ENCODE peak calls at places on chromosomes 12 and 14, in eight cellular contexts. One of them, this sample, is unnamed.

GRCh38 chr14:92926180-92926845 is 3.4 kb downstream of the CHGA start:
- DNase-seq in M059J: no peak
- DNase-seq in GM12891: no peak
- DNase-seq in fibroblast of the aortic adventitia: no peak
- DNase-seq in C1 segment of cervical spinal cord: no peak
- DNase-seq in central memory CD4-positive, alpha-beta T cell: no peak
- DNase-seq in brain microvascular endothelial cell: no peak
- DNase-seq in activated T-cell treated with anti-CD3 and anti-CD28 coated beads for 24 hours: no peak
- DNase-seq in this sample: no peak

GRCh38 chr14:95981939-95982338 is 57.2 kb upstream of the C14orf132 start:
- DNase-seq in M059J: no peak
- DNase-seq in GM12891: no peak
- DNase-seq in fibroblast of the aortic adventitia: no peak
- DNase-seq in C1 segment of cervical spinal cord: no peak
- DNase-seq in central memory CD4-positive, alpha-beta T cell: no peak
- DNase-seq in brain microvascular endothelial cell: no peak
- DNase-seq in activated T-cell treated with anti-CD3 and anti-CD28 coated beads for 24 hours: no peak
- DNase-seq in this sample: no peak

GRCh38 chr14:65599375-65599774 is 186.8 kb downstream of the FUT8 start:
- DNase-seq in M059J: peak; percentile 9
- DNase-seq in GM12891: no peak
- DNase-seq in fibroblast of the aortic adventitia: peak; percentile 37
- DNase-seq in C1 segment of cervical spinal cord: no peak
- DNase-seq in central memory CD4-positive, alpha-beta T cell: no peak
- DNase-seq in brain microvascular endothelial cell: peak; percentile 9
- DNase-seq in activated T-cell treated with anti-CD3 and anti-CD28 coated beads for 24 hours: no peak
- DNase-seq in this sample: no peak

GRCh38 chr12:129298921-129299320 is 445.6 kb downstream of the GLT1D1 start:
- DNase-seq in M059J: no peak
- DNase-seq in GM12891: no peak
- DNase-seq in fibroblast of the aortic adventitia: no peak
- DNase-seq in C1 segment of cervical spinal cord: no peak
- DNase-seq in central memory CD4-positive, alpha-beta T cell: no peak
- DNase-seq in brain microvascular endothelial cell: peak; percentile 9
- DNase-seq in activated T-cell treated with anti-CD3 and anti-CD28 coated beads for 24 hours: no peak
- DNase-seq in this sample: no peak

GRCh38 chr12:66290716-66291200 is 11.5 kb upstream of the HELB start:
- DNase-seq in M059J: no peak
- DNase-seq in GM12891: no peak
- DNase-seq in fibroblast of the aortic adventitia: no peak
- DNase-seq in C1 segment of cervical spinal cord: no peak
- DNase-seq in central memory CD4-positive, alpha-beta T cell: peak; percentile 61
- DNase-seq in brain microvascular endothelial cell: no peak
- DNase-seq in activated T-cell treated with anti-CD3 and anti-CD28 coated beads for 24 hours: no peak
- DNase-seq in this sample: no peak

GRCh38 chr12:24226745-24227350 is 277.4 kb upstream of the SOX5 start:
- DNase-seq in M059J: peak; percentile 92
- DNase-seq in GM12891: no peak
- DNase-seq in fibroblast of the aortic adventitia: peak; percentile 73
- DNase-seq in C1 segment of cervical spinal cord: no peak
- DNase-seq in central memory CD4-positive, alpha-beta T cell: no peak
- DNase-seq in brain microvascular endothelial cell: peak; percentile 97
- DNase-seq in activated T-cell treated with anti-CD3 and anti-CD28 coated beads for 24 hours: no peak
- DNase-seq in this sample: no peak

GRCh38 chr12:53046655-53047220 is 3.1 kb upstream of the TNS2 start:
- DNase-seq in M059J: peak; percentile 92
- DNase-seq in GM12891: no peak
- DNase-seq in fibroblast of the aortic adventitia: peak; percentile 88
- DNase-seq in C1 segment of cervical spinal cord: peak; percentile 86
- DNase-seq in central memory CD4-positive, alpha-beta T cell: peak; percentile 44
- DNase-seq in brain microvascular endothelial cell: peak; percentile 68
- DNase-seq in activated T-cell treated with anti-CD3 and anti-CD28 coated beads for 24 hours: peak; percentile 18
- DNase-seq in this sample: peak; percentile 91

GRCh38 chr14:103846569-103847438 is 571 bp downstream of the PPP1R13B start:
- DNase-seq in M059J: peak; percentile 31
- DNase-seq in GM12891: peak; percentile 53
- DNase-seq in fibroblast of the aortic adventitia: peak; percentile 19
- DNase-seq in C1 segment of cervical spinal cord: no peak
- DNase-seq in central memory CD4-positive, alpha-beta T cell: no peak
- DNase-seq in brain microvascular endothelial cell: no peak
- DNase-seq in activated T-cell treated with anti-CD3 and anti-CD28 coated beads for 24 hours: no peak
- DNase-seq in this sample: no peak

GRCh38 chr14:70821916-70822705 is 12.8 kb upstream of the MAP3K9 start:
- DNase-seq in M059J: peak; percentile 35
- DNase-seq in GM12891: peak; percentile 56
- DNase-seq in fibroblast of the aortic adventitia: peak; percentile 30
- DNase-seq in C1 segment of cervical spinal cord: peak; percentile 15
- DNase-seq in central memory CD4-positive, alpha-beta T cell: peak; percentile 29
- DNase-seq in brain microvascular endothelial cell: peak; percentile 18
- DNase-seq in activated T-cell treated with anti-CD3 and anti-CD28 coated beads for 24 hours: peak; percentile 49
- DNase-seq in this sample: no peak

GRCh38 chr12:22408605-22409004 is 74.1 kb upstream of the ST8SIA1 start:
- DNase-seq in M059J: no peak
- DNase-seq in GM12891: no peak
- DNase-seq in fibroblast of the aortic adventitia: no peak
- DNase-seq in C1 segment of cervical spinal cord: peak; percentile 35
- DNase-seq in central memory CD4-positive, alpha-beta T cell: no peak
- DNase-seq in brain microvascular endothelial cell: no peak
- DNase-seq in activated T-cell treated with anti-CD3 and anti-CD28 coated beads for 24 hours: no peak
- DNase-seq in this sample: peak; percentile 61

GRCh38 chr14:74720526-74720925 is 7.6 kb downstream of the FCF1 start:
- DNase-seq in M059J: peak; percentile 21
- DNase-seq in GM12891: no peak
- DNase-seq in fibroblast of the aortic adventitia: peak; percentile 33
- DNase-seq in C1 segment of cervical spinal cord: no peak
- DNase-seq in central memory CD4-positive, alpha-beta T cell: no peak
- DNase-seq in brain microvascular endothelial cell: peak; percentile 76
- DNase-seq in activated T-cell treated with anti-CD3 and anti-CD28 coated beads for 24 hours: no peak
- DNase-seq in this sample: no peak

GRCh38 chr14:101492716-101493115 is 68.6 kb upstream of the DIO3 start:
- DNase-seq in M059J: no peak
- DNase-seq in GM12891: no peak
- DNase-seq in fibroblast of the aortic adventitia: no peak
- DNase-seq in C1 segment of cervical spinal cord: no peak
- DNase-seq in central memory CD4-positive, alpha-beta T cell: no peak
- DNase-seq in brain microvascular endothelial cell: no peak
- DNase-seq in activated T-cell treated with anti-CD3 and anti-CD28 coated beads for 24 hours: no peak
- DNase-seq in this sample: no peak

GRCh38 chr12:55742719-55743130 is at the start of gene GDF11:
- DNase-seq in M059J: peak; percentile 78
- DNase-seq in GM12891: no peak
- DNase-seq in fibroblast of the aortic adventitia: peak; percentile 73
- DNase-seq in C1 segment of cervical spinal cord: peak; percentile 84
- DNase-seq in central memory CD4-positive, alpha-beta T cell: peak; percentile 68
- DNase-seq in brain microvascular endothelial cell: peak; percentile 53
- DNase-seq in activated T-cell treated with anti-CD3 and anti-CD28 coated beads for 24 hours: peak; percentile 65
- DNase-seq in this sample: peak; percentile 67

GRCh38 chr14:100451264-100451663 is 128.1 kb downstream of the SLC25A47 start:
- DNase-seq in M059J: no peak
- DNase-seq in GM12891: no peak
- DNase-seq in fibroblast of the aortic adventitia: no peak
- DNase-seq in C1 segment of cervical spinal cord: no peak
- DNase-seq in central memory CD4-positive, alpha-beta T cell: no peak
- DNase-seq in brain microvascular endothelial cell: no peak
- DNase-seq in activated T-cell treated with anti-CD3 and anti-CD28 coated beads for 24 hours: no peak
- DNase-seq in this sample: no peak

GRCh38 chr14:95332641-95333040 is 12.9 kb upstream of the CLMN start:
- DNase-seq in M059J: no peak
- DNase-seq in GM12891: no peak
- DNase-seq in fibroblast of the aortic adventitia: no peak
- DNase-seq in C1 segment of cervical spinal cord: no peak
- DNase-seq in central memory CD4-positive, alpha-beta T cell: no peak
- DNase-seq in brain microvascular endothelial cell: no peak
- DNase-seq in activated T-cell treated with anti-CD3 and anti-CD28 coated beads for 24 hours: no peak
- DNase-seq in this sample: no peak

GRCh38 chr14:60257862-60258261 is 8.8 kb downstream of the PPM1A start:
- DNase-seq in M059J: no peak
- DNase-seq in GM12891: no peak
- DNase-seq in fibroblast of the aortic adventitia: no peak
- DNase-seq in C1 segment of cervical spinal cord: no peak
- DNase-seq in central memory CD4-positive, alpha-beta T cell: no peak
- DNase-seq in brain microvascular endothelial cell: no peak
- DNase-seq in activated T-cell treated with anti-CD3 and anti-CD28 coated beads for 24 hours: no peak
- DNase-seq in this sample: no peak

GRCh38 chr14:103372552-103373304 is 12.5 kb upstream of the MARK3 start:
- DNase-seq in M059J: peak; percentile 89
- DNase-seq in GM12891: no peak
- DNase-seq in fibroblast of the aortic adventitia: peak; percentile 87
- DNase-seq in C1 segment of cervical spinal cord: no peak
- DNase-seq in central memory CD4-positive, alpha-beta T cell: no peak
- DNase-seq in brain microvascular endothelial cell: peak; percentile 89
- DNase-seq in activated T-cell treated with anti-CD3 and anti-CD28 coated beads for 24 hours: no peak
- DNase-seq in this sample: no peak

GRCh38 chr14:41749425-41749824 is 142.7 kb downstream of the LRFN5 start:
- DNase-seq in M059J: peak; percentile 15
- DNase-seq in GM12891: no peak
- DNase-seq in fibroblast of the aortic adventitia: peak; percentile 43
- DNase-seq in C1 segment of cervical spinal cord: no peak
- DNase-seq in central memory CD4-positive, alpha-beta T cell: peak; percentile 26
- DNase-seq in brain microvascular endothelial cell: peak; percentile 14
- DNase-seq in activated T-cell treated with anti-CD3 and anti-CD28 coated beads for 24 hours: no peak
- DNase-seq in this sample: no peak

GRCh38 chr14:89137514-89138163 is 279.4 kb downstream of the FOXN3 start:
- DNase-seq in M059J: peak; percentile 96
- DNase-seq in GM12891: no peak
- DNase-seq in fibroblast of the aortic adventitia: peak; percentile 95
- DNase-seq in C1 segment of cervical spinal cord: no peak
- DNase-seq in central memory CD4-positive, alpha-beta T cell: no peak
- DNase-seq in brain microvascular endothelial cell: peak; percentile 68
- DNase-seq in activated T-cell treated with anti-CD3 and anti-CD28 coated beads for 24 hours: no peak
- DNase-seq in this sample: peak; percentile 85

GRCh38 chr12:76764856-76765255 is 941 bp downstream of the ZDHHC17 start:
- DNase-seq in M059J: no peak
- DNase-seq in GM12891: no peak
- DNase-seq in fibroblast of the aortic adventitia: peak; percentile 27
- DNase-seq in C1 segment of cervical spinal cord: peak; percentile 37
- DNase-seq in central memory CD4-positive, alpha-beta T cell: no peak
- DNase-seq in brain microvascular endothelial cell: peak; percentile 6
- DNase-seq in activated T-cell treated with anti-CD3 and anti-CD28 coated beads for 24 hours: no peak
- DNase-seq in this sample: no peak

GRCh38 chr12:118328486-118329340 is 44.0 kb downstream of the TAOK3 start:
- DNase-seq in M059J: no peak
- DNase-seq in GM12891: no peak
- DNase-seq in fibroblast of the aortic adventitia: no peak
- DNase-seq in C1 segment of cervical spinal cord: no peak
- DNase-seq in central memory CD4-positive, alpha-beta T cell: no peak
- DNase-seq in brain microvascular endothelial cell: no peak
- DNase-seq in activated T-cell treated with anti-CD3 and anti-CD28 coated beads for 24 hours: no peak
- DNase-seq in this sample: no peak

GRCh38 chr12:124096869-124097434 is 123.9 kb downstream of the ZNF664 start:
- DNase-seq in M059J: no peak
- DNase-seq in GM12891: no peak
- DNase-seq in fibroblast of the aortic adventitia: no peak
- DNase-seq in C1 segment of cervical spinal cord: no peak
- DNase-seq in central memory CD4-positive, alpha-beta T cell: no peak
- DNase-seq in brain microvascular endothelial cell: no peak
- DNase-seq in activated T-cell treated with anti-CD3 and anti-CD28 coated beads for 24 hours: no peak
- DNase-seq in this sample: no peak

GRCh38 chr14:77347746-77348145 is 26.9 kb downstream of the GSTZ1 start:
- DNase-seq in M059J: no peak
- DNase-seq in GM12891: no peak
- DNase-seq in fibroblast of the aortic adventitia: no peak
- DNase-seq in C1 segment of cervical spinal cord: no peak
- DNase-seq in central memory CD4-positive, alpha-beta T cell: no peak
- DNase-seq in brain microvascular endothelial cell: no peak
- DNase-seq in activated T-cell treated with anti-CD3 and anti-CD28 coated beads for 24 hours: no peak
- DNase-seq in this sample: no peak

GRCh38 chr14:36270191-36270590 is 50.2 kb downstream of the MBIP start:
- DNase-seq in M059J: no peak
- DNase-seq in GM12891: no peak
- DNase-seq in fibroblast of the aortic adventitia: no peak
- DNase-seq in C1 segment of cervical spinal cord: no peak
- DNase-seq in central memory CD4-positive, alpha-beta T cell: no peak
- DNase-seq in brain microvascular endothelial cell: no peak
- DNase-seq in activated T-cell treated with anti-CD3 and anti-CD28 coated beads for 24 hours: no peak
- DNase-seq in this sample: no peak

GRCh38 chr12:79834712-79835376 is 100.1 kb downstream of the PPP1R12A start:
- DNase-seq in M059J: no peak
- DNase-seq in GM12891: no peak
- DNase-seq in fibroblast of the aortic adventitia: no peak
- DNase-seq in C1 segment of cervical spinal cord: no peak
- DNase-seq in central memory CD4-positive, alpha-beta T cell: no peak
- DNase-seq in brain microvascular endothelial cell: no peak
- DNase-seq in activated T-cell treated with anti-CD3 and anti-CD28 coated beads for 24 hours: no peak
- DNase-seq in this sample: no peak

GRCh38 chr14:94050231-94050880 is 24.2 kb downstream of the OTUB2 start:
- DNase-seq in M059J: no peak
- DNase-seq in GM12891: no peak
- DNase-seq in fibroblast of the aortic adventitia: no peak
- DNase-seq in C1 segment of cervical spinal cord: no peak
- DNase-seq in central memory CD4-positive, alpha-beta T cell: no peak
- DNase-seq in brain microvascular endothelial cell: no peak
- DNase-seq in activated T-cell treated with anti-CD3 and anti-CD28 coated beads for 24 hours: no peak
- DNase-seq in this sample: peak; percentile 17

GRCh38 chr14:68792022-68792829 is 641 bp downstream of the ZFP36L1 start:
- DNase-seq in M059J: peak; percentile 29
- DNase-seq in GM12891: no peak
- DNase-seq in fibroblast of the aortic adventitia: no peak
- DNase-seq in C1 segment of cervical spinal cord: peak; percentile 73
- DNase-seq in central memory CD4-positive, alpha-beta T cell: no peak
- DNase-seq in brain microvascular endothelial cell: no peak
- DNase-seq in activated T-cell treated with anti-CD3 and anti-CD28 coated beads for 24 hours: no peak
- DNase-seq in this sample: peak; percentile 34

This sample was measured in breast epithelium.